ENCODE peak calls at places on chromosomes 4 and X, in seven cellular contexts. Y is GM23248, Z is MM.1S, V is HCT116, K is neural progenitor cell, E is hepatocyte, N is GM23338. J is an unnamed sample.

GRCh38 chrX:154419189-154419588 is 7.8 kb downstream of the TAFAZZIN start:
- DNase-seq in Y (no peak), Z (no peak), V (no peak), K (no peak), E (no peak), N (no peak), J (no peak)

GRCh38 chr4:21697583-21697982 is 251.0 kb downstream of the KCNIP4 start:
- DNase-seq in Y (peak), Z (no peak), V (peak), K (peak), E (peak), N (peak), J (peak)

GRCh38 chr4:80006935-80007744 is 65.9 kb downstream of the ANTXR2 start:
- DNase-seq in Y (no peak), Z (peak), V (no peak), K (no peak), E (peak), N (no peak), J (no peak)

GRCh38 chr4:54418468-54418867 is 189.4 kb downstream of the PDGFRA start:
- DNase-seq in Y (no peak), Z (no peak), V (no peak), K (no peak), E (no peak), N (no peak), J (no peak)

GRCh38 chrX:132333351-132333750 is 114.1 kb upstream of the RAP2C start:
- DNase-seq in Y (no peak), Z (peak), V (no peak), K (no peak), E (no peak), N (no peak), J (no peak)

GRCh38 chrX:42755820-42756219 is 22.1 kb downstream of the PPP1R2C start:
- DNase-seq in Y (peak), Z (no peak), V (no peak), K (no peak), E (peak), N (no peak), J (peak)

GRCh38 chrX:1244164-1245076 is 24.2 kb upstream of the CSF2RA start:
- DNase-seq in Y (no peak), Z (peak), V (no peak), K (peak), E (peak), N (peak), J (peak)

GRCh38 chr4:12957108-12957507 is 527.0 kb downstream of the RAB28 start:
- DNase-seq in Y (no peak), Z (no peak), V (no peak), K (no peak), E (no peak), N (no peak), J (no peak)

GRCh38 chr4:101178731-101179130 is 168.6 kb downstream of the PPP3CA start:
- DNase-seq in Y (peak), Z (no peak), V (no peak), K (no peak), E (no peak), N (no peak), J (peak)

GRCh38 chr4:5366421-5366820 is 315.1 kb downstream of the STK32B start:
- DNase-seq in Y (peak), Z (no peak), V (no peak), K (no peak), E (no peak), N (no peak), J (peak)

GRCh38 chrX:1031521-1032430 is 180.7 kb downstream of the CRLF2 start:
- DNase-seq in Y (no peak), Z (no peak), V (no peak), K (no peak), E (no peak), N (no peak), J (no peak)

GRCh38 chrX:132853040-132853439 is 105.4 kb downstream of the HS6ST2 start:
- DNase-seq in Y (peak), Z (no peak), V (no peak), K (no peak), E (no peak), N (no peak), J (peak)

GRCh38 chrX:56975611-56976010 is 19.7 kb downstream of the SPIN3 start:
- DNase-seq in Y (peak), Z (no peak), V (no peak), K (peak), E (no peak), N (no peak), J (no peak)

GRCh38 chr4:1611501-1611870 is 72.6 kb downstream of the FAM53A start:
- DNase-seq in Y (no peak), Z (no peak), V (no peak), K (no peak), E (no peak), N (no peak), J (no peak)

GRCh38 chr4:187070158-187070557 is 346.5 kb upstream of the FAT1 start:
- DNase-seq in Y (no peak), Z (no peak), V (no peak), K (no peak), E (no peak), N (no peak), J (peak)

GRCh38 chr4:26576171-26576829 is 7.6 kb upstream of the TBC1D19 start:
- DNase-seq in Y (peak), Z (no peak), V (no peak), K (peak), E (peak), N (peak), J (peak)

GRCh38 chr4:124459196-124459921 is 253.2 kb downstream of the ANKRD50 start:
- DNase-seq in Y (no peak), Z (no peak), V (no peak), K (peak), E (no peak), N (peak), J (no peak)

GRCh38 chrX:43644124-43644701 is 11.9 kb upstream of the MAOA start:
- DNase-seq in Y (peak), Z (no peak), V (no peak), K (peak), E (peak), N (no peak), J (peak)

GRCh38 chr4:95293014-95293413 is 255.8 kb downstream of the UNC5C start:
- DNase-seq in Y (no peak), Z (peak), V (no peak), K (no peak), E (no peak), N (no peak), J (no peak)

GRCh38 chr4:159237975-159238374 is 135.1 kb downstream of the RAPGEF2 start:
- DNase-seq in Y (no peak), Z (no peak), V (no peak), K (no peak), E (no peak), N (no peak), J (no peak)

GRCh38 chr4:141636077-141636770 is at the start of gene IL15:
- DNase-seq in Y (peak), Z (peak), V (peak), K (peak), E (peak), N (peak), J (peak)

GRCh38 chr4:41281038-41281634 is 24.4 kb downstream of the UCHL1 start:
- DNase-seq in Y (peak), Z (peak), V (peak), K (peak), E (peak), N (peak), J (peak)

GRCh38 chr4:74181225-74181624 is 23.3 kb downstream of the MTHFD2L start:
- DNase-seq in Y (peak), Z (no peak), V (no peak), K (no peak), E (no peak), N (no peak), J (peak)

GRCh38 chr4:178745203-178745602 is 1303.0 kb upstream of the AGA start:
- DNase-seq in Y (no peak), Z (no peak), V (no peak), K (no peak), E (no peak), N (no peak), J (peak)

GRCh38 chrX:132940727-132941162 is 17.7 kb downstream of the HS6ST2 start:
- DNase-seq in Y (no peak), Z (peak), V (peak), K (peak), E (no peak), N (peak), J (peak)

GRCh38 chr4:189215574-189215973 is 725.1 kb upstream of the FRG1 start:
- DNase-seq in Y (no peak), Z (peak), V (no peak), K (no peak), E (no peak), N (no peak), J (no peak)

GRCh38 chr4:48329976-48330375 is 11.4 kb upstream of the SLAIN2 start:
- DNase-seq in Y (peak), Z (no peak), V (no peak), K (no peak), E (no peak), N (no peak), J (peak)

GRCh38 chrX:146454363-146454762 is 355.2 kb upstream of the CXorf51B start:
- DNase-seq in Y (no peak), Z (no peak), V (no peak), K (no peak), E (no peak), N (no peak), J (no peak)

GRCh38 chr4:86749121-86749520 is 100.1 kb downstream of the SLC10A6 start:
- DNase-seq in Y (no peak), Z (no peak), V (no peak), K (no peak), E (no peak), N (no peak), J (no peak)

GRCh38 chrX:109742722-109743121 is 9.7 kb upstream of the ACSL4 start:
- DNase-seq in Y (no peak), Z (no peak), V (no peak), K (no peak), E (no peak), N (no peak), J (no peak)

GRCh38 chr4:54959656-54960055 is 165.7 kb downstream of the KDR start:
- DNase-seq in Y (peak), Z (no peak), V (no peak), K (no peak), E (no peak), N (no peak), J (no peak)

GRCh38 chr4:21451032-21451431 is 497.5 kb downstream of the KCNIP4 start:
- DNase-seq in Y (peak), Z (no peak), V (no peak), K (no peak), E (no peak), N (no peak), J (peak)

GRCh38 chrX:30830544-30830943 is 58.5 kb downstream of the TAB3 start:
- DNase-seq in Y (no peak), Z (no peak), V (no peak), K (no peak), E (no peak), N (no peak), J (no peak)

GRCh38 chr4:70996014-70996353 is 2.5 kb downstream of the DCK start:
- DNase-seq in Y (peak), Z (no peak), V (no peak), K (no peak), E (no peak), N (no peak), J (no peak)

GRCh38 chr4:25926473-25926872 is 12.5 kb downstream of the SMIM20 start:
- DNase-seq in Y (no peak), Z (peak), V (no peak), K (no peak), E (no peak), N (no peak), J (peak)

GRCh38 chr4:36414248-36414647 is 132.8 kb downstream of the DTHD1 start:
- DNase-seq in Y (no peak), Z (peak), V (no peak), K (no peak), E (peak), N (peak), J (peak)

GRCh38 chrX:53089224-53089842 is 4.6 kb upstream of the KANTR start:
- DNase-seq in Y (peak), Z (peak), V (peak), K (peak), E (peak), N (peak), J (peak)

GRCh38 chrX:107146670-107147069 is 28.0 kb upstream of the RBM41 start:
- DNase-seq in Y (peak), Z (no peak), V (no peak), K (no peak), E (no peak), N (no peak), J (peak)

DNA sequence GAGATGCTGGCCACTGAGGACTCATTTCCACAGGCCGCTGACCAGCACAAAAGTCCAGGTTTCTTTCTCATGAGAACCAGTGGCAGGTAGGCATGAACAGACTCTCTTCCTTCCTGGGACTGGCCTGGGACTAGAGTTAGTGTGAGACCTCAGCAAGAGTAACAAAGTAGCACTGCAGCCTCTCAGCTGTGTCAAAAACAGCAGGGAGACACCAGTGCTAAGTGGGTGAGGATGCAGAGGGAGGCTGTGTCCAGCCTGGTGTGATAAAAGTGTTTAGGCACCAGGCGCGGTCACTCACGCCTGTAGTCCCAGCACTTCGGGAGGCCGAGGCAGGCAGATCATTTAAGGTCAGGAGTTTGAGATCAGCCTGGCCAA is 42.9 kb downstream of the TRIM2 start:
- DNase-seq in Y (no peak), Z (no peak), V (no peak), K (no peak), E (no peak), N (no peak), J (no peak)
- TF ChIP-seq EZH2phosphoT487 in Y (no peak), Z (no peak), V (no peak), K (no peak), E (no peak), N (no peak), J (no peak)

DNA sequence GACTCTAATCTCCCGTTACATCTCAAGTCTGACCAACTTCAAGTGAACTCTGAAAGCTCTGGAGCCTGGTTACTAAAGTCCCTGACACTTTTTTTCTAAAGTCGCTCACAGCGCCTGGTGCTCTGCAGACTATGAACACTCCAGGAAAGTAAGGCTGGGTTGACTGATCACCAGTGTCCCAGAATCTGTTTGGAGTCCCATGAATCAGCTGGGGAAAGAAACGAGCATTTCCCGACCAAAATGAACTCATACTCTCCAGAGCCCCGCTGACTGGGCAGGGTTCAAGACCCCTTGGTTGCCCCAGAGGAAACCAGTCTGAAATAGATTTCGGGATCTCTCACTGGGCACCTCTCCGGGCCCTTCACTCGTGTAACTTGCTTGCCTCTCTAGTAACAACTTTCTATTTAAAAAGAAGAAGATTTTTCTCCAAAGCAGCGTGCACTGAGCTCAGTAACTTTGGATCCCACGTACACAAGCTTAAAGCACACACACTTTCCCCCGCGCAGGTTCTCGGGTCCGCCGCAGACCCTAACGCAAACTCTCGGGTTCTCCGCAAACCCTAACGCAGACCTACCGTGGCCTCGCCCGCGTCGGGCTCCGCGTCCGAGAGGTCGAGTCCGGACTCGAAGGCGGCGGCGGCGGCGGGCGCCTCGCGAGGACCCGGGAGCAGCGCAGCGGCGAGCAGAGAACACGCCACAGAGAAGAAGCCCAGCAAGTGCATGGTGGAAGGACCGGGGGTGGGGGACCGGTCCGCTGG is 953 bp downstream of the VEGFC start:
- DNase-seq in Y (peak), Z (peak), V (no peak), K (peak), E (peak), N (peak), J (peak)
- TF ChIP-seq EZH2 in Y (no peak), Z (no peak), V (no peak), K (peak), E (no peak), N (peak), J (no peak)

GRCh38 chr4:8135666-8136065 is 22.9 kb downstream of the ABLIM2 start:
- DNase-seq in Y (no peak), Z (no peak), V (no peak), K (no peak), E (no peak), N (no peak), J (no peak)

GRCh38 chr4:8136972-8137710 is 21.5 kb downstream of the ABLIM2 start:
- DNase-seq in Y (no peak), Z (no peak), V (no peak), K (no peak), E (no peak), N (no peak), J (no peak)

GRCh38 chr4:8132947-8133705 is 25.5 kb downstream of the ABLIM2 start:
- DNase-seq in Y (no peak), Z (no peak), V (no peak), K (no peak), E (no peak), N (no peak), J (no peak)

GRCh38 chr4:8133897-8134542 is 24.6 kb downstream of the ABLIM2 start:
- DNase-seq in Y (no peak), Z (no peak), V (no peak), K (no peak), E (no peak), N (peak), J (no peak)

GRCh38 chr4:8136529-8136928 is 22.1 kb downstream of the ABLIM2 start:
- DNase-seq in Y (no peak), Z (no peak), V (no peak), K (no peak), E (no peak), N (no peak), J (no peak)
- H3K4me2 ChIP-seq in Y (no peak), Z (no peak), V (no peak), K (no peak), E (no peak), N (no peak), J (no peak)

DNA sequence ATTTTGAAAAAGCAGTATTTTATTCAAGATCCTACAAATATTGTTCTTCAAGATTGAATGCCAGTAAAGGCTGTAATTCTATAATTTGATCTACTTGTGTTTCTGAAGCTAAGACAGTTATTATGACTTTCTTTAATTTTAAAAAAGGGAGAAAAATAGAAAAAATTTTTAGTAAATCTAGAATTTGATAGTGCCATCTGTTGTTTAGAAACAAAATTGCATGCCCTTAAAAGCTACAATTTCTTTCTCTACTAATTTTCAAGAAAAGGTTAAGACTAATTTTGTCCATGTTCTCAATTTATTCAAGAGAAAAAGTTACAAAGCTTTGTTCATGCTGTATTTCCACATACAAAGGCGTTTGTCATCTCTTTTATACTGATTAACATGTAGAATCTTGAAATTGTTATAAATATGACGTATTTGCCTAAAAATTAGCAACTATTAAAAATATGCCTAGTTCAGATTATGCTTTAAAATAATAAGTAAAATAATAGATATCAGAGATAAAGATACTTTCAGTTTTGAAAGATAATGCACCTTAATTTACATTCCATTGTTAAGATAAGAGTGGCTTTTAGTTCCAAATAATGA is 25.6 kb upstream of the MMRN1 start:
- DNase-seq in Y (peak), Z (peak), V (no peak), K (no peak), E (no peak), N (no peak), J (peak)
- TF ChIP-seq EZH2phosphoT487 in Y (no peak), Z (no peak), V (no peak), K (no peak), E (no peak), N (no peak), J (no peak)

DNA sequence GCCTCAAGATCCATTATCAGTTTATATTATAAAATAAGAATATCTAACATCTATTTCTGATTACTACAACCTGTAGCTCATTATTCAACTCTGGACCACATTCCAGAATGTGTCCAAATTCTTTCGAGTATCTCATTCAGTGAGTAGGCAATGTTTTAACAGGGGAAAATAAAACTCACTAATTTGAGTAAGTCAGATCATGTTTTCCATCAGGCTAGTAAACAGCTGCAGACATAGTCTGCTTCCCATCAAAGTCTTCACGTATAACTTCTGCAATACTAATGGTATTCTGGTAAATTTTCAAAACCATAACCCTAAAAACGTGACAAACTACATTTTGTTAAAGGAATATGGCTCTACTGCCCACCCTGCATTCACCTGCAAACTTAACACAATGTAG is 31.8 kb downstream of the TBCK start:
- DNase-seq in Y (no peak), Z (no peak), V (no peak), K (no peak), E (no peak), N (no peak), J (no peak)
- TF ChIP-seq EZH2 in Y (no peak), Z (no peak), V (no peak), K (no peak), E (no peak), N (no peak), J (no peak)

DNA sequence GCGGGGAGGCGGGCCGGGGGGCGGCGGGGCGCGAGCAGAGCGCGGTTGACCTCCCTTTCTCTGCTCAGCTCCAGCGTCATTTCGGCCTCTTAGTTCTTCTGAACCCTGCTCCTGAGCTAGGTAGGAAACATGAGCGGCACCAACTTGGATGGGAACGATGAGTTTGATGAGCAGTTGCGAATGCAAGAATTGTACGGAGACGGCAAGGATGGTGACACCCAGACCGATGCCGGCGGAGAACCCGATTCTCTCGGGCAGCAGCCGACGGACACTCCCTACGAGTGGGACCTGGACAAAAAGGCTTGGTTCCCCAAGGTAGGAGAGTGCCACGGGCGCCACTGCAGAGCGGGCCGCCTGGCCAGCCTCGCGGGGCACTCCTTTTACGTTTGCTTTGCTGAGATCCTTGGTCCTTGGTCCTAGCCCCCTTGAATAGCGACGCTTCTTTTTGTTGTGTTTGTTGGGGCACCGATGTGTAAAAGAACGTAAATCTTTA is at the start of gene HTATSF1:
- DNase-seq in Y (no peak), Z (no peak), V (no peak), K (peak), E (no peak), N (peak), J (no peak)
- H3K4me2 ChIP-seq in Y (peak), Z (peak), V (peak), K (peak), E (peak), N (peak), J (peak)

J was measured in PC-3.